ENCODE peak calls at places on chromosome 1, in seven cellular contexts. Q is stimulated activated CD4-positive, alpha-beta T cell treated with anti-CD3 and anti-CD28 coated beads, Interleukin-1b, Interleukin-23, amount 100 ng/mL, for 24 hours; L is NCI-H226; D is neural crest cell; W is fibroblast of pulmonary artery; E is cerebellum; S is nucleus accumbens. T is an unnamed sample.

GRCh38 chr1:15915991-15916390 is 59.9 kb downstream of the ZBTB17 start:
- DNase-seq in E (no peak), Q (no peak), L (no peak), W (no peak), D (no peak), S (no peak), T (no peak)

GRCh38 chr1:28807046-28807445 is 4.9 kb upstream of the OPRD1 start:
- DNase-seq in L (no peak), Q (no peak), W (no peak), E (no peak), S (peak), D (no peak), T (no peak)

GRCh38 chr1:180953791-180954721 is 41.4 kb downstream of the KIAA1614 start:
- DNase-seq in S (peak), Q (peak), D (no peak), W (peak), E (peak), L (no peak), T (peak)

GRCh38 chr1:246012271-246012854 is 494.7 kb downstream of the SMYD3 start:
- DNase-seq in Q (no peak), L (peak), D (peak), E (peak), S (no peak), W (peak), T (peak)

GRCh38 chr1:75723989-75724471 is 479 bp upstream of the ACADM start:
- DNase-seq in W (peak), E (peak), Q (peak), S (peak), D (peak), L (peak), T (peak)

GRCh38 chr1:19799877-19800804 is at the start of gene TMCO4:
- DNase-seq in W (peak), E (no peak), S (no peak), Q (no peak), D (peak), L (peak), T (peak)

GRCh38 chr1:29282135-29282923 is 46.0 kb downstream of the PTPRU start:
- DNase-seq in D (no peak), L (no peak), Q (no peak), W (no peak), E (no peak), S (no peak), T (no peak)

GRCh38 chr1:244341455-244342450 is 110.0 kb downstream of the ADSS2 start:
- DNase-seq in E (no peak), Q (no peak), D (no peak), S (peak), L (no peak), W (peak), T (no peak)

GRCh38 chr1:156104065-156104810 is 10.3 kb upstream of the LMNA start:
- DNase-seq in D (no peak), Q (no peak), W (peak), S (no peak), L (peak), E (no peak), T (peak)

GRCh38 chr1:46735708-46736324 is 16.9 kb upstream of the EFCAB14 start:
- DNase-seq in E (no peak), W (peak), D (peak), L (peak), S (peak), Q (no peak), T (no peak)

T was measured in BE2C.